ENCODE peak calls at places on chromosome 13, in ten cellular contexts. T, B, L, F, V, X, R, J, A and K are unnamed samples.

GRCh38 chr13:60679928-60680693 is 283.1 kb downstream of the TDRD3 start:
- DNase-seq in V (peak; percentile 9), A (no peak), B (no peak), F (no peak), J (no peak), R (no peak), X (no peak), L (no peak), T (peak; percentile 22), K (no peak)

GRCh38 chr13:35621989-35622388 is 145.5 kb upstream of the MAB21L1 start:
- DNase-seq in J (no peak), V (peak; percentile 83), R (peak; percentile 44), A (no peak), T (peak; percentile 71), B (no peak), L (no peak), F (no peak), X (no peak), K (no peak)

GRCh38 chr13:28751210-28751935 is 32.6 kb upstream of the SLC46A3 start:
- DNase-seq in B (no peak), F (no peak), J (no peak), X (no peak), T (peak; percentile 66), R (no peak), V (peak; percentile 59), L (no peak), A (no peak), K (no peak)

GRCh38 chr13:113402471-113403254 is 38.7 kb upstream of the GRTP1 start:
- DNase-seq in X (no peak), V (no peak), J (no peak), F (no peak), B (no peak), R (no peak), A (peak; percentile 70), L (peak; percentile 67), T (no peak), K (no peak)

GRCh38 chr13:38421590-38422560 is 72.2 kb downstream of the UFM1 start:
- DNase-seq in R (no peak), T (peak; percentile 62), L (no peak), F (no peak), V (no peak), X (no peak), A (no peak), B (no peak), J (no peak), K (no peak)

GRCh38 chr13:29937836-29938235 is 87.4 kb upstream of the UBL3 start:
- DNase-seq in F (no peak), A (no peak), X (no peak), R (no peak), L (no peak), T (no peak), B (no peak), V (no peak), J (no peak), K (no peak)

GRCh38 chr13:74064805-74065204 is 69.4 kb downstream of the KLF12 start:
- DNase-seq in F (no peak), J (no peak), V (no peak), A (no peak), X (no peak), L (no peak), R (peak; percentile 33), B (no peak), T (peak; percentile 43), K (no peak)

GRCh38 chr13:33270906-33271538 is 14.5 kb downstream of the STARD13 start:
- DNase-seq in A (no peak), F (no peak), X (no peak), V (no peak), L (no peak), B (no peak), J (no peak), R (peak; percentile 29), T (no peak), K (no peak)

DNA sequence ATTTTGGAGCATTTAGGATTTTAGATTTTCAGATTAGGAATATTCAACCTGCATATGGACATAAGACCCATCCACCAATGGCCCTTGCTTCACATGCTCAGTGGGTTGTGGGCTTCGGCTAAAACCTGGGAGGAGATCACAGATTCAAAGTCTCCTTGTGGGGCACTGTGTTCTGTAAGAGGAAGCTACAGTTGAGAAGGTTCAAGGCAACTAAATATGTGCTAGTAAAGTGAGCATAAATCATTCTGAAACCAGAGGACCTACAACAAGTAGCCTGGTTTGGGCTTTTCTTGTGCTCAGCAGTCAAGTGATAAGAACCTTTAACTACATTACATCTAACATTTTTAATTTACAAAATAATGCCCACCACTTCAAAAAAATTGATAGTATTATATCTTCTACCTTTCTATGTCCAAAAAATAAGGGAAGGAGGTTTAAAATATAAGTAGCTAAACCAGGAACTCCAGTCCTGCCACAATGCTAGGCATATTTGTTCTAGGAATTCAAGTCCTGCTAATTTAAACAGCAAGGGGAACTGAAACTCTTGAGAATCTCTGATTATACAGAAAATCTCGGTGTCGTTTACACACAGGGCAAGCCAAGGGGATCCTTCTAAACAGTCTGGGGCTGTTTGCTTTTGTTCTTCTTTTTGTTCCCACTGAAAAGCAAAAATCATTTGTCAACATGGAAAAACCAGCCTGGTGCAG is 36.6 kb downstream of the FOXO1 start:
- DNase-seq in L (no peak), B (no peak), T (no peak), A (no peak), J (no peak), V (no peak), R (no peak), X (no peak), F (no peak), K (no peak)
- H3K4me3 ChIP-seq in L (no peak overlapping the region), B (no peak overlapping the region), T (no peak overlapping the region), A (no peak overlapping the region), J (no peak overlapping the region), V (no peak overlapping the region), R (no peak overlapping the region), X (no peak overlapping the region), F (no peak overlapping the region), K (no peak overlapping the region)

GRCh38 chr13:53198699-53199098 is 170.1 kb downstream of the OLFM4 start:
- DNase-seq in V (no peak), R (no peak), T (no peak), X (no peak), F (no peak), L (no peak), J (no peak), A (no peak), B (no peak), K (no peak)

GRCh38 chr13:53200075-53200474 is 171.5 kb downstream of the OLFM4 start:
- DNase-seq in L (no peak), B (no peak), A (no peak), X (no peak), T (no peak), F (no peak), V (no peak), R (no peak), J (no peak), K (peak; percentile 46)

GRCh38 chr13:53198017-53198416 is 169.4 kb downstream of the OLFM4 start:
- DNase-seq in B (no peak), L (no peak), R (no peak), V (peak; percentile 74), X (no peak), J (no peak), T (no peak), F (no peak), A (no peak), K (no peak)

GRCh38 chr13:53201454-53202225 is 173.0 kb downstream of the OLFM4 start:
- DNase-seq in A (peak; percentile 75), F (no peak), V (peak; percentile 53), J (no peak), X (peak; percentile 51), T (no peak), R (no peak), L (peak; percentile 82), B (peak; percentile 19), K (peak; percentile 53)

DNA sequence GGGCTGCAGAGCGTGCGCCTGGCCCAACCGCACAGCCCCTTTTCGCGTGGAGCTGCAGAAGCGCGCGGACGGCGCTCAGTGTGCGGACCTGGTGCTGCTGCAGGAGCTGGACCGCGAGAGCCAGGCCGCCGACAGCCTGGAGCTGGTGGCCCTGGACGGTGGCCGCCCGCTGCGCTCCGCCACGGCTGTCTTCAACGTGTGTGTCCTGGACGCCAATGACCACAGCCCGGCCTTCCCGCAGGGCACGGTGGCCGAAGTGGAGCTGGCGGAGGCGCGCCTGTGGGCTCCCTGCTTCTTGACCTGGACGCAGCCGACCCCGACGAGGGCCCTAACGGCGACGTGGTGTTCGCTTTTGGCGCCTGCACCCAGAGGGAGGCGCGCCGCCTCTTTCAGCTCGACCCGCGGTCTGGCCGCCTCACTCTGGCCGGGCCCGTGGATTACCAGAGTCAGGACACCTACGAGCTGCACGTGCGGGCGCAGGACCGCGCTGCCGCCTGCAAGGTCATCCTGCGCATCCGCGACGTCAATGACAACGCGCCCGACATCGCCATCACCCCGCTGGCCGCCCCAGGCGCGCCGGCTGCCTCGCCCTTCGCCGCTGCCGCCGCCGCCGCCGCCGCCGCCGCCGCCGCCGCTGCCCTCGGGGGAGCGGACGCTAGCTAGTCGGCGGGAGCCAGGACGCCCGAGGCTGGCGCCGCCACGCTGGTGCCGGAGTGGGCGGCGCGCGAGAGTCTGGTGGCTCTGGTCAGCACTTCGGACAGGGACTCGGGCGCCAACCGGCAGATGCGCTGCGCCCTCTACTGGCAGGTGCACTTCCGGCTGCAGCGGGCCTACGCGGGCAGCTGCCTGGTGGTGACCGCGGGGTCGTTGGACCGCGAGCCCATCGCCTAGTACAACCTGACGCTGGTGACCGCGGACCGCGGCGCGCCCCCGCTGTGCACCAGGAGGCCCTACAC is 172.2 kb downstream of the OLFM4 start:
- DNase-seq in X (peak; percentile 84), L (no peak), T (peak; percentile 3), R (peak; percentile 19), A (no peak), J (no peak), F (no peak), B (peak; percentile 49), V (peak; percentile 86), K (peak; percentile 52)
- H3K4me3 ChIP-seq in X (peak overlapping the region; percentile 56), L (no peak overlapping the region), T (no peak overlapping the region), R (no peak overlapping the region), A (peak overlapping the region; percentile 16), J (no peak overlapping the region), F (no peak overlapping the region), B (no peak overlapping the region), V (no peak overlapping the region), K (no peak overlapping the region)

GRCh38 chr13:91155512-91156114 is 191.9 kb upstream of the MIR17HG start:
- DNase-seq in B (no peak), X (no peak), L (no peak), V (peak; percentile 72), R (no peak), A (no peak), T (no peak), F (no peak), J (no peak), K (peak; percentile 8)
- H3K4me3 ChIP-seq in B (no peak overlapping the region), X (no peak overlapping the region), L (no peak overlapping the region), V (no peak overlapping the region), R (no peak overlapping the region), A (no peak overlapping the region), T (no peak overlapping the region), F (no peak overlapping the region), J (no peak overlapping the region), K (no peak overlapping the region)

DNA sequence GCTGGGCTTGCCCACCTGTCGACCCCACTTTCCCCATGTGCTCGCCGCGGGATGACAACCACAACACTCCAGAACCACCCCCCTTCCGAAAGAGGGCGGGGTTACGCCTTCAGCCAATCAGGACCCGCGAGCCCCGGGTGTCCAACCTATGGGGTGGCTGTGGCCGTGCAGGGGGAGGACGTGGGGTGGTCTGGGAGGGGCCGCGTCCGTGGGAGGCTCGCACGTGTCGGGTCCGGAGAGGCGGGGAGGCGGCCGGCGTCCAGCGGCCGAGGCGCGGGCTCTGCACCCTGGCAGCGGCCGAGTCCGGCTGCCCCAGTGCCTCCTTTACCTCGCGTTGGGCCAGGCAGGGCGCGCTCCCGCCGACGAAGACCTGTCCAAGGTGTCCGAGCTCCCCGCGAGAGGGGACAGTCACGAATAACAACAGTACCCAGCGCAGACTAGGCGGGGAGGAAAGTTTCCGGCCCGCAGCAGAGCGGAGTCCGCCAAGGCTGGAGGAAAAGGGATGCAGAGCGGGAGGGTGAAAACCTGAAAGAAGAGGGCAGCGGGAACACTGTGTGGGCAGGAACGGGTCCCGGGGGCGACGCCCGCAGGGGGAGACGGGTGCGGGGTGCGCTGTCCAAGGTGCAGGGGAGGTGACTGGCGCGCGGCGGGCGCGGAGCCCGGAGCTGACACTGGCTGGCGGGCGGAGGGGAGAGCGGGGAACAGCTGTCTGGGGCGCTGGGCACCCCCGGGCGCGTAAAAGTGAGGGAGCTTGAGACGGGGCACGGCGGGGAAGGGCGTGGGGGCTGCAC is 896 bp downstream of the ENOX1 start:
- DNase-seq in X (peak; percentile 93), B (peak; percentile 71), F (peak; percentile 66), R (peak; percentile 78), V (peak; percentile 62), A (peak; percentile 84), J (peak; percentile 6), L (peak; percentile 93), T (peak; percentile 82), K (peak; percentile 68)
- H3K4me3 ChIP-seq in X (peak overlapping the region; percentile 70), B (peak overlapping the region; percentile 50), F (peak overlapping the region; percentile 52), R (peak overlapping the region; percentile 64), V (peak overlapping the region; percentile 2), A (peak overlapping the region; percentile 75), J (no peak overlapping the region), L (peak overlapping the region; percentile 52), T (peak overlapping the region; percentile 70), K (no peak overlapping the region)